ENCODE peak calls at places on chromosomes 16 and 17, in nine cellular contexts. Z is CD8-positive, alpha-beta memory T cell; C is PC-9; N is ovary; U is cardiac muscle cell; X is MM.1S; D is heart right ventricle; W is effector memory CD4-positive, alpha-beta T cell; S is uterus. M is an unnamed sample. For H3K4me1, the result is how much of the 10 kb centered on the place peaks cover.

GRCh38 chr17:1725642-1726511 is 1.4 kb downstream of the WDR81 start:
- DNase-seq in N (peak), W (no peak), X (no peak), U (no peak), D (no peak), Z (no peak), C (no peak), S (peak), M (no peak)

GRCh38 chr16:88741368-88741767 is 35.1 kb downstream of the CTU2 start:
- DNase-seq in U (no peak), Z (no peak), W (no peak), N (no peak), C (no peak), D (no peak), S (no peak), X (no peak), M (no peak)

GRCh38 chr16:5965321-5965720 is 867.7 kb upstream of the EEF2KMT start:
- DNase-seq in D (no peak), S (no peak), C (no peak), Z (no peak), U (no peak), X (no peak), N (no peak), W (no peak), M (no peak)

GRCh38 chr17:61128671-61129115 is 270.9 kb upstream of the TBX2 start:
- DNase-seq in W (no peak), N (no peak), U (no peak), X (no peak), D (no peak), C (no peak), S (no peak), Z (no peak), M (no peak)

GRCh38 chr16:25614836-25615235 is 76.9 kb upstream of the HS3ST4 start:
- DNase-seq in C (no peak), N (no peak), Z (no peak), U (no peak), W (no peak), D (no peak), S (no peak), X (no peak), M (no peak)

GRCh38 chr17:79612468-79613194 is 1.8 kb upstream of the RBFOX3 start:
- DNase-seq in S (no peak), X (peak), W (no peak), N (no peak), D (no peak), U (peak), Z (peak), C (peak), M (peak)

GRCh38 chr17:234163-235047 is 53.0 kb upstream of the DOC2B start:
- DNase-seq in X (no peak), U (no peak), D (peak), W (no peak), N (peak), C (no peak), S (peak), Z (no peak), M (peak)

GRCh38 chr16:51155901-51156810 is 5.1 kb upstream of the SALL1 start:
- DNase-seq in C (no peak), U (peak), S (no peak), D (no peak), W (no peak), N (no peak), X (no peak), Z (no peak), M (peak)

GRCh38 chr16:86286991-86287640 is 223.2 kb upstream of the FOXF1 start:
- DNase-seq in U (no peak), C (no peak), N (no peak), D (no peak), X (no peak), Z (no peak), W (no peak), S (no peak), M (no peak)

GRCh38 chr17:55341432-55341831 is 76.7 kb downstream of the HLF start:
- DNase-seq in C (no peak), Z (no peak), W (no peak), S (no peak), N (no peak), X (no peak), D (no peak), U (no peak), M (no peak)

GRCh38 chr16:29148867-29149272 is 164.0 kb downstream of the LAT start:
- DNase-seq in D (no peak), N (no peak), Z (peak), U (no peak), W (peak), C (no peak), S (no peak), X (no peak), M (no peak)

GRCh38 chr16:82181456-82182185 is 11.6 kb upstream of the MPHOSPH6 start:
- DNase-seq in C (no peak), Z (no peak), X (no peak), N (no peak), U (no peak), S (no peak), W (no peak), D (no peak), M (no peak)

GRCh38 chr17:78113804-78114785 is 14.5 kb downstream of the TMC6 start:
- DNase-seq in Z (no peak), C (no peak), W (no peak), N (no peak), D (no peak), U (no peak), S (no peak), X (no peak), M (no peak)

GRCh38 chr16:17026600-17027242 is 444.0 kb downstream of the XYLT1 start:
- DNase-seq in D (no peak), N (no peak), Z (peak), S (no peak), C (no peak), W (no peak), U (no peak), X (peak), M (no peak)

GRCh38 chr16:88322500-88322970 is 60.2 kb upstream of the ZNF469 start:
- DNase-seq in C (no peak), X (no peak), N (no peak), S (no peak), Z (no peak), D (no peak), U (no peak), W (no peak), M (no peak)

GRCh38 chr16:83973077-83973476 is 5.0 kb downstream of the NECAB2 start:
- DNase-seq in U (no peak), D (no peak), Z (no peak), X (no peak), W (no peak), S (no peak), N (no peak), C (no peak), M (no peak)

GRCh38 chr16:85061566-85061965 is 34.0 kb downstream of the KIAA0513 start:
- DNase-seq in W (no peak), S (no peak), U (no peak), N (no peak), D (peak), X (no peak), Z (no peak), C (no peak), M (no peak)

GRCh38 chr16:28981517-28981916 is 3.3 kb upstream of the LAT start:
- DNase-seq in N (no peak), U (no peak), X (peak), S (no peak), Z (no peak), C (no peak), D (no peak), W (no peak), M (no peak)

GRCh38 chr16:70257391-70257790 is 5.7 kb upstream of the EXOSC6 start:
- DNase-seq in W (no peak), S (no peak), Z (no peak), X (no peak), D (no peak), N (no peak), C (no peak), U (no peak), M (peak)

GRCh38 chr17:80163315-80163714 is 6.5 kb upstream of the CARD14 start:
- DNase-seq in D (no peak), X (no peak), U (no peak), W (no peak), S (no peak), N (no peak), Z (no peak), C (no peak), M (no peak)

GRCh38 chr17:75090871-75091854 is 3.4 kb downstream of the SLC16A5 start:
- DNase-seq in D (no peak), C (peak), X (no peak), N (peak), U (no peak), S (peak), Z (no peak), W (no peak), M (no peak)

GRCh38 chr16:31193874-31194273 is 8.7 kb downstream of the PYCARD start:
- DNase-seq in C (no peak), Z (no peak), X (no peak), W (no peak), N (no peak), D (no peak), S (no peak), U (no peak), M (no peak)

GRCh38 chr17:41065829-41066624 is at the start of gene KRTAP2-4:
- DNase-seq in U (no peak), W (no peak), N (no peak), D (no peak), X (no peak), Z (no peak), C (no peak), S (no peak), M (peak)

GRCh38 chr16:15879255-15879804 is 9.1 kb downstream of the CEP20 start:
- DNase-seq in N (no peak), C (peak), D (no peak), Z (no peak), W (no peak), S (no peak), U (no peak), X (no peak), M (peak)

GRCh38 chr17:27546624-27547300 is 84.2 kb upstream of the LGALS9 start:
- DNase-seq in W (no peak), Z (no peak), S (no peak), D (no peak), U (no peak), C (no peak), X (no peak), N (no peak), M (no peak)

GRCh38 chr16:30051518-30051917 is 14.0 kb upstream of the ALDOA start:
- DNase-seq in Z (no peak), U (no peak), D (no peak), S (no peak), N (no peak), W (no peak), C (no peak), X (no peak), M (peak)

DNA sequence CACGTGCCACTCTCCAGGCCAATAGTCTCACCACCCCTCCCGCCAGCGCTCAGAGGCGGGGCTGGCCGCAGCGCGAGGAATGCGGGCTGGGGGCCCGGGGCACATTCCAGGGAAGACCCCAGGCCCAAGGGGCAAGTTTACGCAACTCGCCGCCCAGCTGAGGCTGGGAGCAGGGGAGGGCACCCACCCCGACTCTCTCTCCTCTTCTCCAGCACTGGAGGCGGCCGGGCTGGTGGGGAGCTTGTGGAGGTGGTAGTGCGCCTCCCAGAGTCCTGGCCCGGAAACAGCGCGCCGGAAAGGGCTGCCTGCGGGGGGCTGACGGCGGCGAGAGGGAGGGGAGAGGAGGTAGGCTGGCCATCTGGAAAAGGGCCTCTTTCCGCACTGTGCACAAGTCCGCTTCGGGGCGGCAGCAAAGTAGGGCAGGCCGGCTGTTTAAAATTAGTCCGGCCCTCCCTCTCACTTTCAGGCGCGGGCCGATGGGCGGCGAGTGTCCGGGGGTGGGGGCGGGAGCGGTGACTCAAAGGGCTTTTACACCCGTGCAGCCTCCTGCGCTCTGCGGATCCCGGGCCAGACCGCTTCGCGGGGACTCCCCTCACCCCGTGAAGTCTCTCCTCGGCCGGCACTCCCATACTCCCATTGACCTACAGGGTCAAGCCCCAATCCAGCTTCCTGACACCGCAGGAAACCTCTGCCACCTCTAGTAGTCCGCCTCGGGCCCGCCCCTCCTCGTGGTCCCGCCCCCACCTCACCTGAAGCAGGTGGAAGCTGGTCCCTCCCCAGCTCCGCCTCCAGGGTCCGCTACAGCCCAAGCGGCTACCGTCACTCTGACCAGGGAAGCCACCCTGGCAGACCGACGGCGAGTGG is 968 bp downstream of the FHOD1 start:
- DNase-seq in N (peak), W (peak), X (peak), D (peak), S (peak), Z (peak), U (peak), C (peak), M (peak)
- H3K4me1 ChIP-seq in N (under half), W (half or more), X (under half), D (half or more), S (under half), Z (under half), U (under half), C (half or more), M (half or more)

GRCh38 chr16:1708768-1709180 is 2.8 kb downstream of the MAPK8IP3 start:
- DNase-seq in W (no peak), X (no peak), Z (no peak), U (peak), N (no peak), S (no peak), D (peak), C (no peak), M (no peak)

GRCh38 chr16:1709356-1709755 is 3.4 kb downstream of the MAPK8IP3 start:
- DNase-seq in D (no peak), X (no peak), U (no peak), C (no peak), N (no peak), S (no peak), Z (no peak), W (no peak), M (no peak)

GRCh38 chr16:1706386-1707192 is 594 bp downstream of the MAPK8IP3 start:
- DNase-seq in W (no peak), U (peak), X (no peak), S (no peak), C (no peak), D (no peak), N (peak), Z (peak), M (no peak)

GRCh38 chr16:1707193-1707790 is 1.3 kb downstream of the MAPK8IP3 start:
- DNase-seq in W (no peak), D (no peak), N (no peak), C (no peak), Z (no peak), S (no peak), X (peak), U (peak), M (no peak)

GRCh38 chr16:1708083-1708767 is 2.2 kb downstream of the MAPK8IP3 start:
- DNase-seq in S (no peak), X (no peak), C (no peak), U (peak), Z (no peak), N (no peak), D (no peak), W (no peak), M (no peak)
- H3K4me1 ChIP-seq in S (under half), X (under half), C (under half), U (under half), Z (under half), N (under half), D (under half), W (under half), M (under half)

GRCh38 chr17:9242497-9242881 is 221.2 kb downstream of the NTN1 start:
- DNase-seq in X (no peak), S (no peak), N (peak), Z (no peak), C (no peak), U (no peak), D (no peak), W (no peak), M (peak)
- H3K4me1 ChIP-seq in X (under half), S (under half), N (under half), Z (under half), C (under half), U (under half), D (under half), W (under half), M (half or more)

DNA sequence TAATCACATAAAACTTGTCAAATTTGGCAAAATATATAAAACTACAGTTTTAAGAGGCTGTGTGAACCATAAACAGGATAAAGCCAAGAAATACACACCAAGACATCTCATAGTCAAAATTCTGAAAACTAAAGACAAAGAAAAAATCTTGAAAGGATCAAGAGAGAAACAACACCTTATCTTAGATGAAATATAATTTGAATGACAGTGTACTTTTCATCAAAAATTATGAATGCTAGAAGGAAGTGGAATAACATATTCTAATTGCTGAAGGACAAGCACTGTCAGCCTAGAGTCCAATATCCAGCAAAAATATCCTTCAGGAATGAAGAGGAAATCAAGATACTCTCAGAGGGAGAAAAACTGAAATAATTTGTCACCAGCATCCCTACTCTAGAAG is 37.2 kb downstream of the PIK3R5 start:
- DNase-seq in W (no peak), S (no peak), C (no peak), D (no peak), X (no peak), N (no peak), Z (no peak), U (no peak), M (no peak)
- H3K4me1 ChIP-seq in W (under half), S (under half), C (under half), D (under half), X (under half), N (under half), Z (under half), U (under half), M (under half)

GRCh38 chr17:4539025-4539424 is 16.2 kb downstream of the MYBBP1A start:
- DNase-seq in C (no peak), N (no peak), X (no peak), D (no peak), W (no peak), S (no peak), U (no peak), Z (no peak), M (no peak)
- H3K4me1 ChIP-seq in C (under half), N (under half), X (under half), D (under half), W (under half), S (under half), U (under half), Z (under half), M (under half)